ENCODE peak calls at places on chromosomes 6 and 20, in ten cellular contexts. R is MCF 10A, S is breast epithelium, U is OCI-LY7, N is B cell, E is testis, K is hepatocyte, H is HFFc6, P is GM20000, G is nephron progenitor cell. D is an unnamed sample.

GRCh38 chr20:35468671-35469334 is 13.4 kb downstream of the CEP250 start:
- DNase-seq in R (no peak), S (no peak), U (no peak), N (no peak), E (no peak), K (no peak), H (no peak), P (no peak), G (no peak), D (no peak)

GRCh38 chr6:47446974-47447373 is 30.6 kb upstream of the CD2AP start:
- DNase-seq in R (no peak), S (no peak), U (peak; percentile 53), N (no peak), E (no peak), K (no peak), H (no peak), P (no peak), G (no peak), D (no peak)

GRCh38 chr20:31560094-31560899 is 44.8 kb upstream of the ID1 start:
- DNase-seq in R (peak; percentile 87), S (no peak), U (peak; percentile 75), N (peak; percentile 64), E (peak; percentile 75), K (peak; percentile 83), H (peak; percentile 81), P (peak; percentile 72), G (peak; percentile 74), D (peak; percentile 71)

GRCh38 chr6:101545171-101545570 is 151.7 kb downstream of the GRIK2 start:
- DNase-seq in R (no peak), S (no peak), U (no peak), N (no peak), E (no peak), K (no peak), H (peak; percentile 41), P (no peak), G (no peak), D (no peak)

GRCh38 chr6:82372656-82373055 is 9.0 kb downstream of the TPBG start:
- DNase-seq in R (no peak), S (no peak), U (no peak), N (no peak), E (no peak), K (no peak), H (no peak), P (no peak), G (no peak), D (no peak)

GRCh38 chr6:37242429-37243052 is 15.0 kb upstream of the TBC1D22B start:
- DNase-seq in R (peak; percentile 92), S (peak; percentile 24), U (no peak), N (no peak), E (no peak), K (peak; percentile 84), H (peak; percentile 98), P (peak; percentile 20), G (no peak), D (no peak)

GRCh38 chr20:46207783-46208182 is 89.7 kb downstream of the CD40 start:
- DNase-seq in R (no peak), S (no peak), U (no peak), N (no peak), E (no peak), K (no peak), H (no peak), P (no peak), G (no peak), D (no peak)

GRCh38 chr6:132506869-132507813 is 5.8 kb downstream of the STX7 start:
- DNase-seq in R (no peak), S (no peak), U (no peak), N (no peak), E (no peak), K (peak; percentile 20), H (no peak), P (no peak), G (no peak), D (no peak)

GRCh38 chr6:14193524-14193923 is 76.0 kb downstream of the CD83 start:
- DNase-seq in R (no peak), S (no peak), U (no peak), N (no peak), E (no peak), K (no peak), H (no peak), P (no peak), G (no peak), D (no peak)

GRCh38 chr6:163646133-163646532 is 231.6 kb downstream of the QKI start:
- DNase-seq in R (no peak), S (no peak), U (no peak), N (no peak), E (no peak), K (no peak), H (no peak), P (no peak), G (no peak), D (no peak)

GRCh38 chr6:131510094-131510493 is 62.9 kb upstream of the ARG1 start:
- DNase-seq in R (no peak), S (no peak), U (peak; percentile 47), N (no peak), E (no peak), K (no peak), H (no peak), P (peak; percentile 16), G (no peak), D (no peak)

GRCh38 chr6:24546432-24546831 is 51.7 kb downstream of the ALDH5A1 start:
- DNase-seq in R (no peak), S (no peak), U (no peak), N (no peak), E (no peak), K (no peak), H (no peak), P (no peak), G (no peak), D (no peak)

GRCh38 chr6:113385020-113385431 is 472.1 kb upstream of the MARCKS start:
- DNase-seq in R (no peak), S (no peak), U (no peak), N (no peak), E (no peak), K (no peak), H (peak; percentile 23), P (no peak), G (no peak), D (no peak)

GRCh38 chr6:116439572-116439971 is 21.6 kb upstream of the CALHM6 start:
- DNase-seq in R (no peak), S (no peak), U (no peak), N (no peak), E (no peak), K (no peak), H (peak; percentile 24), P (no peak), G (no peak), D (no peak)

GRCh38 chr20:32637738-32638137 is 36.0 kb downstream of the C20orf203 start:
- DNase-seq in R (no peak), S (no peak), U (no peak), N (no peak), E (no peak), K (no peak), H (no peak), P (no peak), G (no peak), D (no peak)

GRCh38 chr20:32639284-32639683 is 34.5 kb downstream of the C20orf203 start:
- DNase-seq in R (no peak), S (no peak), U (no peak), N (no peak), E (no peak), K (no peak), H (no peak), P (no peak), G (no peak), D (no peak)

GRCh38 chr20:32637311-32637710 is 36.4 kb downstream of the C20orf203 start:
- DNase-seq in R (no peak), S (no peak), U (no peak), N (no peak), E (no peak), K (no peak), H (no peak), P (no peak), G (no peak), D (no peak)

GRCh38 chr20:32636821-32637220 is 36.9 kb downstream of the C20orf203 start:
- DNase-seq in R (no peak), S (no peak), U (no peak), N (no peak), E (peak; percentile 80), K (no peak), H (no peak), P (no peak), G (no peak), D (no peak)

GRCh38 chr20:32638848-32639247 is 34.9 kb downstream of the C20orf203 start:
- DNase-seq in R (peak; percentile 61), S (no peak), U (no peak), N (no peak), E (peak; percentile 81), K (no peak), H (no peak), P (no peak), G (no peak), D (no peak)
- TF ChIP-seq CTCF in R (no peak), S (no peak), U (no peak), N (no peak), E (no peak), K (no peak), H (no peak), P (no peak), G (no peak), D (no peak)

GRCh38 chr6:92275150-92275549 is 1144.2 kb downstream of the EPHA7 start:
- DNase-seq in R (no peak), S (no peak), U (no peak), N (no peak), E (no peak), K (no peak), H (no peak), P (no peak), G (no peak), D (no peak)
- TF ChIP-seq CTCF in R (no peak), S (no peak), U (no peak), N (no peak), E (no peak), K (no peak), H (no peak), P (no peak), G (no peak), D (no peak)

DNA sequence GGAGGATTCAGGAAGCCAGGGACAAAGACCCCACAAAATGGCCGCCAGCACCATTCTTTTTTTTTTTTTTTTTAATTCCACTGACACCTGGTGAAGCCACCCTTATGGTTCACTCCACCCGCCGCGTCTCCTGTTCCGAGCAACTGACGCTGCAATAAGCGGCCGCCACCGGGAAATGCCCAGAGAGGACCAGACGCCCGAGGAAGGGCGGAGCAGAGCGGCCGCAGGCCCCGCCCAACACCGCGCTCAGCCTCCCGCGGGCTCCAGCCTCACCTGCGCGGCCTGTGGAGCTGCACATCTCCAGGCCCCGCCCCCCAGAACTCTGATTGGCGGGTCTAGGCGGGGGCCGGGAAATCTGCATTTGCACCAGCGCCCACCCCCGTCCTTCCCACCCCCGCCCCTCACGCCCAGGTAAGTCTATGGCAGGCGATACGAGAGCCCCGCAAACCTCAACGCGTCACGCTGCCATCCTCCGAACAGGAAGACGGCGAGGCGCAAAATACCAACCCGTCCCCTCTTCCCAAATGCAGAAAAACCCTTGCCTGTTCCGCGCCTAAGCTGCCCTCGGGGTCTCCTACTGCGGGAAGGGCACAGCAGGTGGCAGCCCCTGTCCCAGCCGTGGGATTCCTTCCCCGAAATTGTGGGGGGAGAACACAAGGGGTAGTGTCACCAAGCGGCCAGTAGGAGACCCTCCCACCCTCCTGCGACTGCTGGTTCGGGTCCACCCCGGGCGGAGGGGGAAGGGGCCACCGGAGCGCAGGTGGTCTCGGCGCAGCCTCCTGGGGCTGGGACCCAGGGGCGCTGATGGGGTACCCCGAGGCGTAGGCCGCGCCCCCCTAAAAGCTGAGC is 948 bp downstream of the ATP9A start:
- DNase-seq in R (peak; percentile 88), S (peak; percentile 89), U (peak; percentile 82), N (peak; percentile 53), E (peak; percentile 94), K (peak; percentile 95), H (no peak), P (peak; percentile 53), G (peak; percentile 77), D (no peak)
- TF ChIP-seq CTCF in R (peak; percentile 19), S (peak; percentile 28), U (peak; percentile 46), N (no peak), E (no peak), K (peak; percentile 34), H (peak; percentile 64), P (no peak), G (peak; percentile 44), D (no peak)

GRCh38 chr20:49225896-49226295 is 6.7 kb downstream of the DDX27 start:
- DNase-seq in R (no peak), S (no peak), U (no peak), N (no peak), E (no peak), K (no peak), H (no peak), P (no peak), G (no peak), D (no peak)
- TF ChIP-seq CTCF in R (no peak), S (no peak), U (no peak), N (no peak), E (no peak), K (no peak), H (peak; percentile 16), P (no peak), G (no peak), D (no peak)